ENCODE peak calls at places on chromosome 21, in four cellular contexts. One of them, this sample, is unnamed.

GRCh38 chr21:32389337-32390015 is 3.3 kb downstream of the URB1 start:
- DNase-seq in AG08395: peak
- DNase-seq in cardiac septum: no peak
- DNase-seq in GM23338: no peak
- DNase-seq in this sample: no peak

GRCh38 chr21:36504067-36505058 is 24.4 kb upstream of the CLDN14 start:
- DNase-seq in AG08395: peak
- DNase-seq in cardiac septum: no peak
- DNase-seq in GM23338: peak
- DNase-seq in this sample: no peak

GRCh38 chr21:44564886-44565598 is 6.4 kb upstream of the KRTAP10-3 start:
- DNase-seq in AG08395: no peak
- DNase-seq in cardiac septum: no peak
- DNase-seq in GM23338: no peak
- DNase-seq in this sample: no peak

GRCh38 chr21:44486302-44486701 is 31.0 kb downstream of the LRRC3 start:
- DNase-seq in GM23338: no peak
- DNase-seq in AG08395: no peak
- DNase-seq in cardiac septum: no peak
- DNase-seq in this sample: peak

GRCh38 chr21:44828362-44829056 is 10.6 kb upstream of the SUMO3 start:
- DNase-seq in cardiac septum: no peak
- DNase-seq in AG08395: no peak
- DNase-seq in GM23338: no peak
- DNase-seq in this sample: no peak

GRCh38 chr21:45178971-45179370 is 104.6 kb downstream of the ADARB1 start:
- DNase-seq in AG08395: no peak
- DNase-seq in cardiac septum: no peak
- DNase-seq in GM23338: no peak
- DNase-seq in this sample: no peak

GRCh38 chr21:37266515-37267221 is 466 bp downstream of the VPS26C start:
- DNase-seq in cardiac septum: no peak
- DNase-seq in GM23338: no peak
- DNase-seq in AG08395: no peak
- DNase-seq in this sample: peak

GRCh38 chr21:17572431-17572830 is 40.3 kb downstream of the BTG3 start:
- DNase-seq in cardiac septum: no peak
- DNase-seq in AG08395: no peak
- DNase-seq in GM23338: no peak
- DNase-seq in this sample: no peak

GRCh38 chr21:16532841-16533240 is 803.1 kb downstream of the USP25 start:
- DNase-seq in GM23338: no peak
- DNase-seq in AG08395: peak
- DNase-seq in cardiac septum: no peak
- DNase-seq in this sample: no peak

GRCh38 chr21:27189870-27190269 is 223.0 kb upstream of the ADAMTS5 start:
- DNase-seq in GM23338: no peak
- DNase-seq in AG08395: no peak
- DNase-seq in cardiac septum: no peak
- DNase-seq in this sample: no peak

GRCh38 chr21:36422279-36423098 is 37.3 kb downstream of the CHAF1B start:
- DNase-seq in AG08395: peak
- DNase-seq in cardiac septum: no peak
- DNase-seq in GM23338: peak
- DNase-seq in this sample: peak

This sample was measured in ELF-1.